ENCODE peak calls at places on chromosomes 6 and 20, in four cellular contexts. Y is GM12864, V is tibial nerve, K is uterus. Q is an unnamed sample.

GRCh38 chr6:44285552-44286284 is 15.5 kb downstream of the TMEM151B start:
- DNase-seq in Y (no peak), V (no peak), K (no peak), Q (no peak)

GRCh38 chr6:43129434-43130194 is 41.5 kb upstream of the SRF start:
- DNase-seq in Y (no peak), V (no peak), K (no peak), Q (peak; percentile 43)

GRCh38 chr6:116022841-116023380 is 37.8 kb downstream of the FRK start:
- DNase-seq in Y (no peak), V (no peak), K (no peak), Q (no peak)

GRCh38 chr20:24657211-24657610 is 187.8 kb downstream of the SYNDIG1 start:
- DNase-seq in Y (no peak), V (no peak), K (no peak), Q (no peak)

GRCh38 chr20:53901064-53901463 is 169.3 kb downstream of the BCAS1 start:
- DNase-seq in Y (no peak), V (no peak), K (no peak), Q (no peak)

GRCh38 chr6:6351626-6352025 is 31.2 kb upstream of the F13A1 start:
- DNase-seq in Y (no peak), V (no peak), K (no peak), Q (no peak)

GRCh38 chr20:37541326-37541725 is 13.7 kb upstream of the BLCAP start:
- DNase-seq in Y (no peak), V (no peak), K (no peak), Q (no peak)

GRCh38 chr6:108850669-108851467 is 2.6 kb downstream of the ARMC2 start:
- DNase-seq in Y (no peak), V (no peak), K (peak; percentile 35), Q (no peak)

GRCh38 chr6:151180321-151180720 is 59.4 kb upstream of the AKAP12 start:
- DNase-seq in Y (no peak), V (no peak), K (no peak), Q (no peak)

GRCh38 chr20:61758556-61759200 is 307.0 kb downstream of the TAF4 start:
- DNase-seq in Y (no peak), V (no peak), K (no peak), Q (no peak)

GRCh38 chr6:108097882-108098281 is 23.3 kb upstream of the OSTM1 start:
- DNase-seq in Y (no peak), V (no peak), K (no peak), Q (no peak)

GRCh38 chr20:24953621-24954133 is 4.6 kb downstream of the CST7 start:
- DNase-seq in Y (no peak), V (no peak), K (no peak), Q (no peak)

GRCh38 chr6:3322366-3322890 is 63.7 kb downstream of the PSMG4 start:
- DNase-seq in Y (no peak), V (no peak), K (no peak), Q (no peak)

DNA sequence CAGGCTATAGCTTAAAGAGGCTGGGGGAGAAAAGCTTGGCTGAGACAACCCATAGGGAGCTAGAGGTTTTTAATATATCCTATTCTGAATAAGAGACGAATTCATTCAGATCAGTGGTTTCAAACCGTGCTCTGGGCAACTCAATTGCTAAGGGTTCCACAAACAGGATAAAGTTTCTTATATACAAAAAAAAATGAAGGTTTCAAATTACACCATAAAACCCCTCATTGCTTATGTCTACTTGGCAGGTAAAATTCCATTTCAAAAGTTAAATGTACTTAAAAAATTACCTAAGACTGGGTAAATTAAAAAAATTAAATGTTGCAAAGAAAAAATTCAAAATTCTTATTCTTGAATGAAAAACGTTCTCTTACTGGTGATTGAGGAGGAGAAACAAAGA is 2.7 kb downstream of the HLA-DPB1 start:
- DNase-seq in Y (no peak), V (no peak), K (no peak), Q (no peak)
- H3K4me3 ChIP-seq in Y (peak overlapping the region; percentile 65), V (no peak overlapping the region), K (no peak overlapping the region), Q (peak overlapping the region; percentile 49)

DNA sequence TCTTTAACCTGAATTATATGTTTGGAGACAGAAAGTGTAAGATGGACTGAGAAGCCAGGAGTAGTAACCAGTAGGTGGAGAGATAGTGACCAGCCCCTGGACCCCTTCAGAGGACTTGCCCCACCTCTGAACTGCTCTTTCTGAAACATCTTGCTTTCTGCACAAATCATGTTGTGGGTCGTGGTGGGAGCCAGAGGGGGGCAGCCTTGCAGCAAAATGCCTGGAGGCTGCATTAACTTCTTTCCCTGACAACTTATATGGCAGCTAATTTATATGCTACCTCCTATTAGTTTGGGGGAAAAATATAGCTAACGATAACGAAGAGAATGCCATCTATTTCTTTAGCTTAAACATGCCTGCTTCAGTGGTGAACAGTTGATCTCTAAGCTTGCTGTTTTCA is 859.8 kb downstream of the MAFB start:
- DNase-seq in Y (no peak), V (no peak), K (no peak), Q (peak; percentile 30)
- TF ChIP-seq CTCF in Y (peak; percentile 35), V (no peak), K (no peak), Q (peak; percentile 22)

DNA sequence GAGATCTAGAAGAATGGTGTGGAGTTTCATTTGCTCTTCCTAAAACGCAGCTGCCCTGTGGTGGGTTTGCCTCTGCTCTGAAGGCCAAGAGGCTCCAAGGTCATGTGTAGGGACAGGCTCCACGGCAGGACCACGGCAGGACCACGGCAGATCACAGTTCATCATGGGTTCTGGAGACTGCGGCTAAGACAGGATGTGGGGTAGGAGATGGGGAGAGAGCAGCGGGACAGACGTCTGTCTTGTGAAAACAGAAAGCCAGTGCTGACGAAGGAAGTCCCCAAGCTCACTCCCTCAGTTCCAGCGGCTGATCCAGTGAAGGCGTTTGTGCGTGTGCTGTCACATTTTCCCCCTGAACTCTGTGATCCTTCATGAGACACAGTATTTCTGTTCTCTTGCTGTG is 67.9 kb upstream of the PTGIS start:
- DNase-seq in Y (no peak), V (no peak), K (no peak), Q (no peak)
- H3K4me3 ChIP-seq in Y (no peak overlapping the region), V (no peak overlapping the region), K (no peak overlapping the region), Q (no peak overlapping the region)

GRCh38 chr6:161199845-161200244 is 74.0 kb downstream of the AGPAT4 start:
- DNase-seq in Y (no peak), V (no peak), K (no peak), Q (no peak)

GRCh38 chr6:161198176-161198575 is 75.7 kb downstream of the AGPAT4 start:
- DNase-seq in Y (no peak), V (no peak), K (no peak), Q (no peak)

GRCh38 chr6:161198781-161199505 is 74.9 kb downstream of the AGPAT4 start:
- DNase-seq in Y (no peak), V (no peak), K (no peak), Q (no peak)

GRCh38 chr6:161204866-161205557 is 68.8 kb downstream of the AGPAT4 start:
- DNase-seq in Y (no peak), V (no peak), K (no peak), Q (no peak)

GRCh38 chr6:161200610-161201201 is 73.2 kb downstream of the AGPAT4 start:
- DNase-seq in Y (no peak), V (no peak), K (no peak), Q (no peak)
- TF ChIP-seq CTCF in Y (no peak), V (no peak), K (no peak), Q (no peak)

DNA sequence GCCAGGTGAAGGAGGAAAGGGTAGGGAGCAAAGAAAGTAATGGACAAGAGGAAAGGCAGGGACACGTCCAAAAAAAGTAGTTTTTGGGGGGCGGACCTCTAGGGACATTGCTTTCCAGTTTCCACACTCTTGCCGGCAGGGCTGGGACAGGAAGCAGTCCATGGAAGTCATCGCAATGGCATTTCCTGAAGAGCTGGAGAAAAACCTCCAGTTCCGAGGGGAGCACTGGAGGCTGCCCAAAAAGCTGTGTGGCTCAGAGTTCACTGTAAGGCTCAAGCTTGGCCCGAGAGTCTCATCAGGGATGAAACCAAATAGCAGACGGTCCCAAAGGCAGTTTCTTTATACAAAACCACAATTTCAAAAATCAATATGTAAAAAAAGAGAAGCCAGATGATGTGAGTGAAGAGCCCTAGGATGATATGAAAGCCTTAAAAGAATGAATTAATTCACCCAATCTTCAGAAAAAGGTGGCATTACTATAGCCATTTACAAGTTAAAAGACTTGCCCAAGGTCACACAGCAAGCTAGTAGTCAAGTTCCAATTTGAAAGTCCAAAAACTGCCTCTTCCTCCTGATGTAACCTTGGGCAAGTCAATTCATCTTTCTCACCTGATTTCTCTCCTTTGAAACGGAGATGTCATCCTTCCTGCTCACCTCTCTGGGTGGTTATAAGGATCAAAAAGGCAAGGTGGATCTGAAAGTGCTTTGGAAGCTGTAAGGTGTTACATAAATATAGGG is 9.2 kb downstream of the BCL2L1 start:
- DNase-seq in Y (no peak), V (peak; percentile 75), K (peak; percentile 83), Q (no peak)
- H3K4me3 ChIP-seq in Y (no peak overlapping the region), V (peak overlapping the region; percentile 35), K (no peak overlapping the region), Q (no peak overlapping the region)

GRCh38 chr6:82616386-82617028 is 252.9 kb downstream of the TPBG start:
- DNase-seq in Y (no peak), V (no peak), K (no peak), Q (no peak)
- TF ChIP-seq CTCF in Y (no peak), V (no peak), K (no peak), Q (no peak)

GRCh38 chr6:167112421-167112820 is 10.5 kb upstream of the CCR6 start:
- DNase-seq in Y (no peak), V (no peak), K (no peak), Q (no peak)
- H3K4me3 ChIP-seq in Y (peak overlapping the region; percentile 27), V (no peak overlapping the region), K (no peak overlapping the region), Q (peak overlapping the region; percentile 41)

DNA sequence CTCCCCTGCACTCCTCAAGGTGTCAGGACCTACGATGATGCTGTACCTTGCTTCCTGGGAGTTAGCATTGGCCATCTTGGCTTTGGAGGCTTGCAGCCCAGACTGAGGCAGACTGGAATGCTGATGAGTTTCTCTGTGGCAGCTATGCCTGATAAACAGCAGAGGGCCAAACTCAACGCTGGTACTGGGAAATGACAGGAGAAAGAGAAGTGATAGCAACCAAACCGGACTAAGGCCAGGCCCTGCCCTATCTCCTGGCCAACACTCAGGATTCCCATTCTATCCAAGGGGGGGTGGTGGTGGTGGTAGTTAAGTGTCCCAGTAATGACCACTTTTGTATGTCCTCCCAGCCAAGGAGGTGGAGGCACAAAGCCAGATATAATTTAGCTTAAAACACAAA is 90.0 kb upstream of the DTNBP1 start:
- DNase-seq in Y (no peak), V (no peak), K (no peak), Q (peak; percentile 9)
- TF ChIP-seq CTCF in Y (no peak), V (no peak), K (no peak), Q (no peak)